ENCODE peak calls at places on chromosome 2, in seven cellular contexts. One of them, this sample, is unnamed.

GRCh38 chr2:227163445-227163997 is 484 bp downstream of the COL4A4 start:
- DNase-seq in activated CD8-positive, alpha-beta T cell treated with anti-CD3 and anti-CD28 coated beads for 36 hours: no peak
- DNase-seq in OCI-LY7: peak
- DNase-seq in ELR: peak
- DNase-seq in epithelial cell of esophagus: no peak
- DNase-seq in substantia nigra: no peak
- DNase-seq in foreskin melanocyte: no peak
- DNase-seq in this sample: no peak

GRCh38 chr2:181465686-181466375 is 8.6 kb downstream of the ITGA4 start:
- DNase-seq in OCI-LY7: no peak
- DNase-seq in ELR: peak
- DNase-seq in epithelial cell of esophagus: peak
- DNase-seq in substantia nigra: no peak
- DNase-seq in foreskin melanocyte: no peak
- DNase-seq in activated CD8-positive, alpha-beta T cell treated with anti-CD3 and anti-CD28 coated beads for 36 hours: no peak
- DNase-seq in this sample: no peak

GRCh38 chr2:52128081-52128480 is 1096.1 kb upstream of the NRXN1 start:
- DNase-seq in substantia nigra: no peak
- DNase-seq in epithelial cell of esophagus: no peak
- DNase-seq in ELR: no peak
- DNase-seq in OCI-LY7: no peak
- DNase-seq in foreskin melanocyte: no peak
- DNase-seq in activated CD8-positive, alpha-beta T cell treated with anti-CD3 and anti-CD28 coated beads for 36 hours: no peak
- DNase-seq in this sample: no peak

GRCh38 chr2:145752091-145752806 is 1232.3 kb upstream of the ZEB2 start:
- DNase-seq in foreskin melanocyte: peak
- DNase-seq in epithelial cell of esophagus: peak
- DNase-seq in OCI-LY7: peak
- DNase-seq in substantia nigra: no peak
- DNase-seq in ELR: peak
- DNase-seq in activated CD8-positive, alpha-beta T cell treated with anti-CD3 and anti-CD28 coated beads for 36 hours: no peak
- DNase-seq in this sample: peak

GRCh38 chr2:8304821-8305766 is 376.8 kb upstream of the ID2 start:
- DNase-seq in epithelial cell of esophagus: no peak
- DNase-seq in activated CD8-positive, alpha-beta T cell treated with anti-CD3 and anti-CD28 coated beads for 36 hours: no peak
- DNase-seq in ELR: no peak
- DNase-seq in substantia nigra: no peak
- DNase-seq in foreskin melanocyte: no peak
- DNase-seq in OCI-LY7: no peak
- DNase-seq in this sample: no peak

GRCh38 chr2:25672500-25673169 is 742 bp downstream of the DTNB start:
- DNase-seq in substantia nigra: peak
- DNase-seq in ELR: peak
- DNase-seq in foreskin melanocyte: no peak
- DNase-seq in activated CD8-positive, alpha-beta T cell treated with anti-CD3 and anti-CD28 coated beads for 36 hours: peak
- DNase-seq in OCI-LY7: peak
- DNase-seq in epithelial cell of esophagus: peak
- DNase-seq in this sample: peak

GRCh38 chr2:62485780-62486765 is 19.9 kb downstream of the TMEM17 start:
- DNase-seq in epithelial cell of esophagus: peak
- DNase-seq in activated CD8-positive, alpha-beta T cell treated with anti-CD3 and anti-CD28 coated beads for 36 hours: no peak
- DNase-seq in substantia nigra: no peak
- DNase-seq in ELR: no peak
- DNase-seq in OCI-LY7: no peak
- DNase-seq in foreskin melanocyte: no peak
- DNase-seq in this sample: no peak

GRCh38 chr2:48249093-48249492 is 280.9 kb upstream of the STON1 start:
- DNase-seq in activated CD8-positive, alpha-beta T cell treated with anti-CD3 and anti-CD28 coated beads for 36 hours: no peak
- DNase-seq in OCI-LY7: no peak
- DNase-seq in ELR: peak
- DNase-seq in epithelial cell of esophagus: no peak
- DNase-seq in foreskin melanocyte: no peak
- DNase-seq in substantia nigra: no peak
- DNase-seq in this sample: no peak

GRCh38 chr2:220078439-220078838 is 451.0 kb downstream of the SLC4A3 start:
- DNase-seq in OCI-LY7: no peak
- DNase-seq in ELR: no peak
- DNase-seq in activated CD8-positive, alpha-beta T cell treated with anti-CD3 and anti-CD28 coated beads for 36 hours: no peak
- DNase-seq in substantia nigra: no peak
- DNase-seq in epithelial cell of esophagus: no peak
- DNase-seq in foreskin melanocyte: no peak
- DNase-seq in this sample: no peak

GRCh38 chr2:28341208-28341891 is 51.3 kb upstream of the FOSL2 start:
- DNase-seq in substantia nigra: no peak
- DNase-seq in foreskin melanocyte: no peak
- DNase-seq in OCI-LY7: no peak
- DNase-seq in activated CD8-positive, alpha-beta T cell treated with anti-CD3 and anti-CD28 coated beads for 36 hours: no peak
- DNase-seq in epithelial cell of esophagus: no peak
- DNase-seq in ELR: no peak
- DNase-seq in this sample: no peak

GRCh38 chr2:199606193-199606780 is 148.5 kb upstream of the SATB2 start:
- DNase-seq in foreskin melanocyte: no peak
- DNase-seq in substantia nigra: no peak
- DNase-seq in OCI-LY7: no peak
- DNase-seq in epithelial cell of esophagus: no peak
- DNase-seq in activated CD8-positive, alpha-beta T cell treated with anti-CD3 and anti-CD28 coated beads for 36 hours: no peak
- DNase-seq in ELR: peak
- DNase-seq in this sample: no peak

GRCh38 chr2:69209482-69209881 is 177.5 kb downstream of the GFPT1 start:
- DNase-seq in OCI-LY7: no peak
- DNase-seq in ELR: no peak
- DNase-seq in epithelial cell of esophagus: no peak
- DNase-seq in foreskin melanocyte: no peak
- DNase-seq in activated CD8-positive, alpha-beta T cell treated with anti-CD3 and anti-CD28 coated beads for 36 hours: no peak
- DNase-seq in substantia nigra: no peak
- DNase-seq in this sample: no peak

GRCh38 chr2:9347411-9347853 is 75.9 kb downstream of the ITGB1BP1 start:
- DNase-seq in ELR: no peak
- DNase-seq in OCI-LY7: no peak
- DNase-seq in foreskin melanocyte: no peak
- DNase-seq in substantia nigra: no peak
- DNase-seq in activated CD8-positive, alpha-beta T cell treated with anti-CD3 and anti-CD28 coated beads for 36 hours: no peak
- DNase-seq in epithelial cell of esophagus: no peak
- DNase-seq in this sample: peak

GRCh38 chr2:218291934-218292699 is at the start of gene TMBIM1:
- DNase-seq in OCI-LY7: peak
- DNase-seq in ELR: peak
- DNase-seq in substantia nigra: peak
- DNase-seq in activated CD8-positive, alpha-beta T cell treated with anti-CD3 and anti-CD28 coated beads for 36 hours: peak
- DNase-seq in epithelial cell of esophagus: peak
- DNase-seq in foreskin melanocyte: peak
- DNase-seq in this sample: peak

GRCh38 chr2:156896294-156896693 is 361.2 kb upstream of the GALNT5 start:
- DNase-seq in epithelial cell of esophagus: peak
- DNase-seq in foreskin melanocyte: no peak
- DNase-seq in OCI-LY7: no peak
- DNase-seq in activated CD8-positive, alpha-beta T cell treated with anti-CD3 and anti-CD28 coated beads for 36 hours: peak
- DNase-seq in substantia nigra: no peak
- DNase-seq in ELR: peak
- DNase-seq in this sample: no peak

GRCh38 chr2:70690846-70691245 is 77.2 kb downstream of the ADD2 start:
- DNase-seq in foreskin melanocyte: no peak
- DNase-seq in substantia nigra: no peak
- DNase-seq in epithelial cell of esophagus: no peak
- DNase-seq in OCI-LY7: no peak
- DNase-seq in activated CD8-positive, alpha-beta T cell treated with anti-CD3 and anti-CD28 coated beads for 36 hours: no peak
- DNase-seq in ELR: no peak
- DNase-seq in this sample: no peak

GRCh38 chr2:45676088-45676487 is 24.6 kb downstream of the PRKCE start:
- DNase-seq in substantia nigra: no peak
- DNase-seq in epithelial cell of esophagus: no peak
- DNase-seq in OCI-LY7: no peak
- DNase-seq in activated CD8-positive, alpha-beta T cell treated with anti-CD3 and anti-CD28 coated beads for 36 hours: no peak
- DNase-seq in ELR: no peak
- DNase-seq in foreskin melanocyte: no peak
- DNase-seq in this sample: no peak

GRCh38 chr2:1854747-1855146 is 110.4 kb upstream of the PXDN start:
- DNase-seq in substantia nigra: peak
- DNase-seq in epithelial cell of esophagus: no peak
- DNase-seq in foreskin melanocyte: peak
- DNase-seq in activated CD8-positive, alpha-beta T cell treated with anti-CD3 and anti-CD28 coated beads for 36 hours: peak
- DNase-seq in ELR: peak
- DNase-seq in OCI-LY7: no peak
- DNase-seq in this sample: peak

GRCh38 chr2:13662055-13662454 is 945.3 kb downstream of the TRIB2 start:
- DNase-seq in substantia nigra: no peak
- DNase-seq in activated CD8-positive, alpha-beta T cell treated with anti-CD3 and anti-CD28 coated beads for 36 hours: no peak
- DNase-seq in foreskin melanocyte: no peak
- DNase-seq in epithelial cell of esophagus: peak
- DNase-seq in OCI-LY7: no peak
- DNase-seq in ELR: peak
- DNase-seq in this sample: no peak

GRCh38 chr2:46266134-46266533 is 31.1 kb upstream of the EPAS1 start:
- DNase-seq in ELR: no peak
- DNase-seq in epithelial cell of esophagus: no peak
- DNase-seq in OCI-LY7: no peak
- DNase-seq in substantia nigra: no peak
- DNase-seq in foreskin melanocyte: no peak
- DNase-seq in activated CD8-positive, alpha-beta T cell treated with anti-CD3 and anti-CD28 coated beads for 36 hours: no peak
- DNase-seq in this sample: no peak

GRCh38 chr2:241886840-241887447 is 17.4 kb downstream of the RTP5 start:
- DNase-seq in OCI-LY7: no peak
- DNase-seq in epithelial cell of esophagus: no peak
- DNase-seq in activated CD8-positive, alpha-beta T cell treated with anti-CD3 and anti-CD28 coated beads for 36 hours: no peak
- DNase-seq in ELR: no peak
- DNase-seq in foreskin melanocyte: no peak
- DNase-seq in substantia nigra: no peak
- DNase-seq in this sample: no peak

GRCh38 chr2:23940976-23941605 is 828 bp downstream of the UBXN2A start:
- DNase-seq in epithelial cell of esophagus: peak
- DNase-seq in substantia nigra: no peak
- DNase-seq in ELR: no peak
- DNase-seq in OCI-LY7: peak
- DNase-seq in foreskin melanocyte: peak
- DNase-seq in activated CD8-positive, alpha-beta T cell treated with anti-CD3 and anti-CD28 coated beads for 36 hours: no peak
- DNase-seq in this sample: no peak

GRCh38 chr2:8564475-8564874 is 117.4 kb upstream of the ID2 start:
- DNase-seq in ELR: no peak
- DNase-seq in activated CD8-positive, alpha-beta T cell treated with anti-CD3 and anti-CD28 coated beads for 36 hours: no peak
- DNase-seq in OCI-LY7: no peak
- DNase-seq in epithelial cell of esophagus: no peak
- DNase-seq in foreskin melanocyte: no peak
- DNase-seq in substantia nigra: no peak
- DNase-seq in this sample: no peak

GRCh38 chr2:18117592-18117991 is 239.1 kb downstream of the KCNS3 start:
- DNase-seq in OCI-LY7: peak
- DNase-seq in ELR: peak
- DNase-seq in epithelial cell of esophagus: peak
- DNase-seq in foreskin melanocyte: no peak
- DNase-seq in activated CD8-positive, alpha-beta T cell treated with anti-CD3 and anti-CD28 coated beads for 36 hours: peak
- DNase-seq in substantia nigra: no peak
- DNase-seq in this sample: no peak

GRCh38 chr2:240129311-240129710 is 6.8 kb downstream of the COPS9 start:
- DNase-seq in epithelial cell of esophagus: no peak
- DNase-seq in substantia nigra: no peak
- DNase-seq in OCI-LY7: no peak
- DNase-seq in foreskin melanocyte: no peak
- DNase-seq in activated CD8-positive, alpha-beta T cell treated with anti-CD3 and anti-CD28 coated beads for 36 hours: no peak
- DNase-seq in ELR: no peak
- DNase-seq in this sample: no peak

GRCh38 chr2:28448738-28449100 is 47.1 kb upstream of the PLB1 start:
- DNase-seq in foreskin melanocyte: no peak
- DNase-seq in activated CD8-positive, alpha-beta T cell treated with anti-CD3 and anti-CD28 coated beads for 36 hours: no peak
- DNase-seq in ELR: no peak
- DNase-seq in substantia nigra: no peak
- DNase-seq in epithelial cell of esophagus: no peak
- DNase-seq in OCI-LY7: no peak
- DNase-seq in this sample: no peak

GRCh38 chr2:134410006-134410405 is 156.1 kb downstream of the MGAT5 start:
- DNase-seq in epithelial cell of esophagus: no peak
- DNase-seq in OCI-LY7: no peak
- DNase-seq in activated CD8-positive, alpha-beta T cell treated with anti-CD3 and anti-CD28 coated beads for 36 hours: no peak
- DNase-seq in ELR: no peak
- DNase-seq in foreskin melanocyte: no peak
- DNase-seq in substantia nigra: no peak
- DNase-seq in this sample: no peak

GRCh38 chr2:111042772-111043771 is 77.6 kb upstream of the BCL2L11 start:
- DNase-seq in activated CD8-positive, alpha-beta T cell treated with anti-CD3 and anti-CD28 coated beads for 36 hours: peak
- DNase-seq in OCI-LY7: no peak
- DNase-seq in epithelial cell of esophagus: no peak
- DNase-seq in ELR: no peak
- DNase-seq in foreskin melanocyte: no peak
- DNase-seq in substantia nigra: no peak
- DNase-seq in this sample: no peak

GRCh38 chr2:66929632-66930385 is 467.3 kb upstream of the ETAA1 start:
- DNase-seq in activated CD8-positive, alpha-beta T cell treated with anti-CD3 and anti-CD28 coated beads for 36 hours: no peak
- DNase-seq in substantia nigra: no peak
- DNase-seq in epithelial cell of esophagus: peak
- DNase-seq in ELR: peak
- DNase-seq in foreskin melanocyte: no peak
- DNase-seq in OCI-LY7: no peak
- DNase-seq in this sample: peak

This sample was measured in left cardiac atrium.